ENCODE peak calls at places on chromosome 22, in four cellular contexts. One of them, this sample, is unnamed.

GRCh38 chr22:19285831-19286230 is 5.7 kb downstream of the CLTCL1 start:
- DNase-seq in PC-3: no peak
- DNase-seq in adrenal gland: no peak
- DNase-seq in sigmoid colon: no peak
- DNase-seq in this sample: no peak

GRCh38 chr22:25497269-25497668 is 67.2 kb upstream of the GRK3 start:
- DNase-seq in PC-3: no peak
- DNase-seq in adrenal gland: peak; percentile 15
- DNase-seq in sigmoid colon: no peak
- DNase-seq in this sample: no peak

GRCh38 chr22:49049691-49050090 is 778.0 kb downstream of the BRD1 start:
- DNase-seq in PC-3: no peak
- DNase-seq in adrenal gland: no peak
- DNase-seq in sigmoid colon: no peak
- DNase-seq in this sample: peak; percentile 19

GRCh38 chr22:49657275-49657973 is 170.2 kb downstream of the BRD1 start:
- DNase-seq in PC-3: no peak
- DNase-seq in adrenal gland: peak; percentile 54
- DNase-seq in sigmoid colon: peak; percentile 81
- DNase-seq in this sample: no peak

GRCh38 chr22:41598081-41598480 is 8.4 kb upstream of the PMM1 start:
- DNase-seq in PC-3: peak; percentile 40
- DNase-seq in adrenal gland: peak; percentile 68
- DNase-seq in sigmoid colon: no peak
- DNase-seq in this sample: no peak

GRCh38 chr22:50703726-50704509 is 31.3 kb downstream of the SHANK3 start:
- DNase-seq in PC-3: no peak
- DNase-seq in adrenal gland: peak; percentile 2
- DNase-seq in sigmoid colon: peak; percentile 55
- DNase-seq in this sample: peak; percentile 20

GRCh38 chr22:42873361-42873760 is 16.3 kb upstream of the ARFGAP3 start:
- DNase-seq in PC-3: peak; percentile 9
- DNase-seq in adrenal gland: no peak
- DNase-seq in sigmoid colon: no peak
- DNase-seq in this sample: no peak

GRCh38 chr22:27474112-27474571 is 327.4 kb downstream of the MN1 start:
- DNase-seq in PC-3: peak; percentile 77
- DNase-seq in adrenal gland: no peak
- DNase-seq in sigmoid colon: no peak
- DNase-seq in this sample: no peak

GRCh38 chr22:24806663-24807001 is 621 bp downstream of the SGSM1 start:
- DNase-seq in PC-3: no peak
- DNase-seq in adrenal gland: no peak
- DNase-seq in sigmoid colon: no peak
- DNase-seq in this sample: no peak

GRCh38 chr22:47847281-47847890 is 1084.9 kb downstream of the TBC1D22A start:
- DNase-seq in PC-3: no peak
- DNase-seq in adrenal gland: no peak
- DNase-seq in sigmoid colon: no peak
- DNase-seq in this sample: no peak

GRCh38 chr22:26781591-26781990 is 124.2 kb downstream of the MIAT start:
- DNase-seq in PC-3: no peak
- DNase-seq in adrenal gland: no peak
- DNase-seq in sigmoid colon: no peak
- DNase-seq in this sample: no peak

GRCh38 chr22:37337204-37337943 is 55.1 kb downstream of the CYTH4 start:
- DNase-seq in PC-3: peak; percentile 70
- DNase-seq in adrenal gland: no peak
- DNase-seq in sigmoid colon: no peak
- DNase-seq in this sample: no peak

GRCh38 chr22:23704829-23705228 is 14.0 kb downstream of the RGL4 start:
- DNase-seq in PC-3: no peak
- DNase-seq in adrenal gland: no peak
- DNase-seq in sigmoid colon: no peak
- DNase-seq in this sample: no peak

GRCh38 chr22:45010532-45010900 is 711 bp upstream of the PHF21B start:
- DNase-seq in PC-3: no peak
- DNase-seq in adrenal gland: no peak
- DNase-seq in sigmoid colon: no peak
- DNase-seq in this sample: no peak

GRCh38 chr22:39317756-39318506 is 1.5 kb downstream of the RPL3 start:
- DNase-seq in PC-3: no peak
- DNase-seq in adrenal gland: peak; percentile 64
- DNase-seq in sigmoid colon: no peak
- DNase-seq in this sample: no peak
- H3K27ac ChIP-seq in PC-3: peak overlapping the region; percentile 63
- H3K27ac ChIP-seq in adrenal gland: peak overlapping the region; percentile 98
- H3K27ac ChIP-seq in sigmoid colon: peak overlapping the region; percentile 92
- H3K27ac ChIP-seq in this sample: no peak overlapping the region

DNA sequence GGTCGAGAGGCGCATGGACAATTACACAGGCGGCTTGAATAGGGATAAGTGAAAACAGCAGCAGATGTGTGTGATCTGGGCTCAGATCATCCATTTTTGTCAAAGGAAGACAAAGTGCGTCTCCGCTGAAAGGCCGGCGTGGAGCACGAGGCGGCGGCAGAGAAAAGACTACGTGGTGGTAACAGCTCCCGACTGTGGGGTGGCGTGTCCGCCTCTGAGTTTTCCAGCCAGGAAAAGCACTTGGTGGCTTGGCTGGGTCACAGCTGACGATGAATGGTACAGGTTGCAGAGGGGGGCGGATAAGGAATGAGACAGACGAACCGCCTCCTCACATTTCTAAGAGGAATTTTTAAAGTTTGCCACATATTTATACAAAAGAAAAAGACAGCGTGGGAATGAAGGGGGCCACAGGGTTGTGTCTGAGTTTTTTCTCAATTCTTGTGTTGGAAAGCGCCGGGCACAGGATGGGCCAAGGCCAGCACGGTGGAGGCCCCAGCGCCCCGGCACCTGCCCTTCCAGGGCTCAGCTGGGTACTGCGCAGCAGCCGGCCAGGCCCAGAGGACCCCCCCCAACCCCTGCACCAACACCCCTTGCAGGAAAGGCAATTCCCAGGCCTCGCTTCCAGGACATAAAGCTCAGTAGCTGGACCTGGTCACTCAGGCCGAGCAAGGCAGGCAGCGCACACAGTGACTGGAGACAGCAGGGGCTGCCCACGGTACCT is 80.5 kb downstream of the TRMU start:
- DNase-seq in PC-3: no peak
- DNase-seq in adrenal gland: no peak
- DNase-seq in sigmoid colon: no peak
- DNase-seq in this sample: no peak
- TF ChIP-seq CTCF in PC-3: no peak
- TF ChIP-seq CTCF in adrenal gland: no peak
- TF ChIP-seq CTCF in sigmoid colon: no peak
- TF ChIP-seq CTCF in this sample: no peak

GRCh38 chr22:30572840-30573593 is 1.4 kb downstream of the GAL3ST1 start:
- DNase-seq in PC-3: no peak
- DNase-seq in adrenal gland: no peak
- DNase-seq in sigmoid colon: no peak
- DNase-seq in this sample: no peak
- H3K4me3 ChIP-seq in PC-3: no peak overlapping the region
- H3K4me3 ChIP-seq in adrenal gland: no peak overlapping the region
- H3K4me3 ChIP-seq in sigmoid colon: no peak overlapping the region
- H3K4me3 ChIP-seq in this sample: no peak overlapping the region

GRCh38 chr22:35568751-35569725 is 28.4 kb downstream of the RASD2 start:
- DNase-seq in PC-3: peak; percentile 78
- DNase-seq in adrenal gland: peak; percentile 33
- DNase-seq in sigmoid colon: no peak
- DNase-seq in this sample: no peak

GRCh38 chr22:35567794-35568193 is 27.2 kb downstream of the RASD2 start:
- DNase-seq in PC-3: no peak
- DNase-seq in adrenal gland: no peak
- DNase-seq in sigmoid colon: no peak
- DNase-seq in this sample: no peak

GRCh38 chr22:35570686-35571194 is 30.1 kb downstream of the RASD2 start:
- DNase-seq in PC-3: no peak
- DNase-seq in adrenal gland: no peak
- DNase-seq in sigmoid colon: no peak
- DNase-seq in this sample: no peak

GRCh38 chr22:35567214-35567792 is 26.7 kb downstream of the RASD2 start:
- DNase-seq in PC-3: no peak
- DNase-seq in adrenal gland: no peak
- DNase-seq in sigmoid colon: no peak
- DNase-seq in this sample: no peak

DNA sequence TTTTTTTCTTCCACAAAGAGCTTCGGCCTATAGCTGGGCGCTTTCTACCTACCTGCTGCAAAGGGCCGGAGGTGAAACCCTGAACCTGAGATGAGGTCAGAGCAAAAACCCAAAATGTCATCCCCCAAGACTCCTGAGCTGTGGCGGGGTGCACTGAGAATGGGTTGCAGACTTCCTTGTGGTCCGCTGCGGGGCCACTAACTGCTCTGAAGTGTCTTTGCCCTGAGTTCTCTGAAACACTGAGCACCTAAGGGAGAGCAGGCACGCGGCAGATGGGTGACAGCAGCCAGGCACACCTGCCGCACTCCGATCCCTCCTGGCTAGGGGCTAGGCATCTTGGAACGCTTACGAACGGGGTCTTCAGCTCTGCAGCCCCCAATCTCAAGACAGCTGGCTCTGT is 29.3 kb downstream of the RASD2 start:
- DNase-seq in PC-3: no peak
- DNase-seq in adrenal gland: no peak
- DNase-seq in sigmoid colon: no peak
- DNase-seq in this sample: no peak
- H3K27ac ChIP-seq in PC-3: no peak overlapping the region
- H3K27ac ChIP-seq in adrenal gland: no peak overlapping the region
- H3K27ac ChIP-seq in sigmoid colon: no peak overlapping the region
- H3K27ac ChIP-seq in this sample: no peak overlapping the region

This sample was measured in right lobe of liver.